ENCODE peak calls at places on chromosomes 6 and 20, in four cellular contexts. I, S, A and W are unnamed samples.

GRCh38 chr6:118918326-118918725 is 16.6 kb downstream of the MCM9 start:
- DNase-seq in I (no peak), S (peak), A (no peak), W (no peak)

GRCh38 chr6:107488174-107488874 is 1.6 kb upstream of the SOBP start:
- DNase-seq in I (no peak), S (no peak), A (no peak), W (no peak)

GRCh38 chr6:56757585-56757984 is 114.9 kb upstream of the DST start:
- DNase-seq in I (no peak), S (peak), A (no peak), W (peak)

GRCh38 chr6:89148016-89148750 is 2.3 kb downstream of the PM20D2 start:
- DNase-seq in I (no peak), S (peak), A (no peak), W (no peak)

GRCh38 chr6:35948725-35949124 is 27.8 kb upstream of the SRPK1 start:
- DNase-seq in I (no peak), S (peak), A (no peak), W (peak)

GRCh38 chr6:145895802-145896201 is 68.4 kb downstream of the SHPRH start:
- DNase-seq in I (peak), S (peak), A (no peak), W (peak)

GRCh38 chr6:84583784-84584183 is 180.6 kb downstream of the TBX18 start:
- DNase-seq in I (no peak), S (peak), A (no peak), W (peak)

GRCh38 chr6:30615219-30615957 is 1.7 kb downstream of the PPP1R10 start:
- DNase-seq in I (no peak), S (peak), A (no peak), W (peak)

GRCh38 chr20:33010674-33011449 is 3.4 kb downstream of the BPIFB2 start:
- DNase-seq in I (no peak), S (no peak), A (no peak), W (no peak)

GRCh38 chr6:165634486-165634885 is 28.6 kb downstream of the PDE10A start:
- DNase-seq in I (no peak), S (no peak), A (no peak), W (peak)

GRCh38 chr6:119158057-119158848 is 79.8 kb upstream of the FAM184A start:
- DNase-seq in I (no peak), S (peak), A (no peak), W (no peak)

GRCh38 chr20:58179432-58180099 is 48.9 kb downstream of the ANKRD60 start:
- DNase-seq in I (peak), S (no peak), A (no peak), W (peak)

GRCh38 chr6:26312501-26313390 is 52.3 kb upstream of the BTN3A2 start:
- DNase-seq in I (peak), S (peak), A (no peak), W (peak)

GRCh38 chr20:57960803-57961575 is 251.2 kb upstream of the PMEPA1 start:
- DNase-seq in I (no peak), S (no peak), A (no peak), W (no peak)

GRCh38 chr6:160005861-160006540 is 37.1 kb downstream of the IGF2R start:
- DNase-seq in I (peak), S (peak), A (no peak), W (peak)

GRCh38 chr6:57262491-57262890 is 40.4 kb upstream of the RAB23 start:
- DNase-seq in I (no peak), S (no peak), A (no peak), W (no peak)

GRCh38 chr20:10115021-10115420 is 80.2 kb downstream of the ANKEF1 start:
- DNase-seq in I (no peak), S (peak), A (no peak), W (no peak)

DNA sequence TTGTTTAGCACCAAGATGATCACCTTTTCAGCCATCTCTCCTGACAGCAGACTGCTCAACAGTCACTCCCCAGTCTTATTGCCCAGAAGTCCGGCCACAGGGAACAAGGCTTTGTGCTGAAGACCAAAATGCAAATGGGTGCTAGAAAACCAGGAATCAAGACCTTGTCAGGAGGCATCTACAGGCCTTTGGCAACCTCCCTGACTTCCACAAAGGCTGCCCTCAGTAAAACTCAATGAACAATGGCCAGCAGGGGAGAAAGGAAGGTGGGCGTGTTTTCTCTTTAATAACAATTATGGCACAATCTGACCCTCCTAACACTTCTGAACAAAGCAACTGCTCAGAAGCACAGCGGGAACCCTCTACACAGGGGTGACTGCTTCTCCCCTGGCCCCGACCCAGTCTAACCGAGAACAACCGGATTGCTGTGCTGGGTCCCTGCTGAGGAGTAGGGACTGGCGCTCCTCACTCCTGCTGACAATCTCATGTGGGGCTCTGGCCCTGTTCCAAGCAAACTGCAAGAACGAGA is 41.6 kb downstream of the PLCG1 start:
- DNase-seq in I (no peak), S (no peak), A (no peak), W (peak)
- TF ChIP-seq FOS in I (no peak), S (no peak), A (no peak), W (no peak)

GRCh38 chr6:156689656-156690055 is 87.5 kb upstream of the ARID1B start:
- DNase-seq in I (no peak), S (no peak), A (no peak), W (no peak)

GRCh38 chr6:156686940-156687874 is 90.0 kb upstream of the ARID1B start:
- DNase-seq in I (peak), S (peak), A (no peak), W (peak)

GRCh38 chr6:156685823-156686428 is 91.3 kb upstream of the ARID1B start:
- DNase-seq in I (no peak), S (no peak), A (no peak), W (no peak)

GRCh38 chr6:156686429-156686939 is 90.7 kb upstream of the ARID1B start:
- DNase-seq in I (no peak), S (peak), A (no peak), W (peak)

DNA sequence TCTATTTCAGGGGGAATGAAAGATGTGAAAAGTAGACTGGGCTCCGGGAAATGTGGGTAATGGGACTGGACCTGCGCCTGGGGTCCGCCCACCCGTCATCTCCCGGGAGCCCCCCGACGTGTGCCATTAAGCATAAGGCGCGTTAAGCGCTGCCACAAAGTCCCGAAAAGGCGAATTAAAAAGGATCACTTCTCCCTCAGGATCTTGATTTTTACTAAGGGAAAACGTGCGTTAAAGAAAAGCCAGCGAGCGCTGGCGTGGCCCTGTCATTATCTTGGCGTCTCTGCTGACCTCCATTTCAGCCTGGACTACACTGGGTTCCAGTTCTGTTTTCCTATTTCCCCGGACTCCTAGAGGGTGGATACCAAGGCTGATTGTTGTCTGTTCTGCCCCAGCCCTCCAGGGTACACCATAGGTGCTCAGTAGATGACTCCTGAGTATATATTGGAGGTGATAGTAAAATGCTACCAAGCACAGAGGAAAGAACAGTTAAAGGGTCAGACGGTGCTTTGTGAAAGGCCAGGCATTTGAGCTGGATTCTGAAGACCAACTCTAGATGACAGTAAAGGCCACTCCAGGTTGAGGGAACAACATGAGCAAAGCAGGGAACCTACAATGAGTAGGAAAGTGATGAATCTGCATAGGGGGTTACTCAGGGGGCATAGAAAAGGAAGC is 89.2 kb upstream of the ARID1B start:
- DNase-seq in I (peak), S (peak), A (no peak), W (peak)
- H3K4me3 ChIP-seq in I (peak), S (peak), A (peak), W (peak)

GRCh38 chr20:4427936-4428581 is 293.6 kb upstream of the PRND start:
- DNase-seq in I (no peak), S (peak), A (no peak), W (no peak)
- TF ChIP-seq FOS in I (no peak), S (no peak), A (no peak), W (no peak)

GRCh38 chr20:6768228-6769185 is 1.0 kb downstream of the BMP2 start:
- DNase-seq in I (no peak), S (peak), A (no peak), W (peak)

GRCh38 chr20:6766433-6766832 is 1.1 kb upstream of the BMP2 start:
- DNase-seq in I (no peak), S (no peak), A (no peak), W (no peak)

GRCh38 chr20:6767536-6768227 is at the start of gene BMP2:
- DNase-seq in I (peak), S (peak), A (no peak), W (peak)

GRCh38 chr20:6767166-6767535 is 335 bp upstream of the BMP2 start:
- DNase-seq in I (no peak), S (no peak), A (no peak), W (no peak)

GRCh38 chr20:6769953-6770831 is 2.7 kb downstream of the BMP2 start:
- DNase-seq in I (no peak), S (no peak), A (no peak), W (peak)
- H3K4me3 ChIP-seq in I (no peak), S (peak), A (no peak), W (peak)